ENCODE peak calls at places on chromosome 4, in eight cellular contexts. One of them, this sample, is unnamed.

GRCh38 chr4:187302456-187302855 is 578.8 kb upstream of the FAT1 start:
- DNase-seq in fibroblast of the aortic adventitia: no peak
- DNase-seq in activated CD4-positive, alpha-beta T cell treated with anti-CD3 and anti-CD28 coated beads for 24 hours: no peak
- DNase-seq in RCC 7860: no peak
- DNase-seq in neural crest cell: no peak
- DNase-seq in body of pancreas: no peak
- DNase-seq in iris pigment epithelial cell: peak; percentile 46
- DNase-seq in NCI-H1436: no peak
- DNase-seq in this sample: no peak

GRCh38 chr4:87926554-87927098 is 48.9 kb upstream of the SPP1 start:
- DNase-seq in RCC 7860: no peak
- DNase-seq in NCI-H1436: no peak
- DNase-seq in activated CD4-positive, alpha-beta T cell treated with anti-CD3 and anti-CD28 coated beads for 24 hours: no peak
- DNase-seq in iris pigment epithelial cell: no peak
- DNase-seq in body of pancreas: no peak
- DNase-seq in neural crest cell: no peak
- DNase-seq in fibroblast of the aortic adventitia: no peak
- DNase-seq in this sample: no peak

GRCh38 chr4:26228883-26229282 is 91.9 kb upstream of the RBPJ start:
- DNase-seq in iris pigment epithelial cell: no peak
- DNase-seq in RCC 7860: no peak
- DNase-seq in body of pancreas: no peak
- DNase-seq in neural crest cell: no peak
- DNase-seq in fibroblast of the aortic adventitia: no peak
- DNase-seq in NCI-H1436: no peak
- DNase-seq in activated CD4-positive, alpha-beta T cell treated with anti-CD3 and anti-CD28 coated beads for 24 hours: no peak
- DNase-seq in this sample: no peak

GRCh38 chr4:151395873-151396272 is 13.1 kb upstream of the FHIP1A start:
- DNase-seq in activated CD4-positive, alpha-beta T cell treated with anti-CD3 and anti-CD28 coated beads for 24 hours: no peak
- DNase-seq in iris pigment epithelial cell: no peak
- DNase-seq in RCC 7860: no peak
- DNase-seq in fibroblast of the aortic adventitia: no peak
- DNase-seq in neural crest cell: no peak
- DNase-seq in body of pancreas: no peak
- DNase-seq in NCI-H1436: no peak
- DNase-seq in this sample: no peak

GRCh38 chr4:125187621-125188176 is 127.1 kb upstream of the FAT4 start:
- DNase-seq in body of pancreas: no peak
- DNase-seq in iris pigment epithelial cell: no peak
- DNase-seq in RCC 7860: no peak
- DNase-seq in NCI-H1436: no peak
- DNase-seq in neural crest cell: no peak
- DNase-seq in fibroblast of the aortic adventitia: peak; percentile 34
- DNase-seq in activated CD4-positive, alpha-beta T cell treated with anti-CD3 and anti-CD28 coated beads for 24 hours: no peak
- DNase-seq in this sample: no peak

GRCh38 chr4:40908297-40908696 is 158.5 kb downstream of the NSUN7 start:
- DNase-seq in activated CD4-positive, alpha-beta T cell treated with anti-CD3 and anti-CD28 coated beads for 24 hours: no peak
- DNase-seq in body of pancreas: no peak
- DNase-seq in NCI-H1436: no peak
- DNase-seq in fibroblast of the aortic adventitia: no peak
- DNase-seq in neural crest cell: no peak
- DNase-seq in RCC 7860: no peak
- DNase-seq in iris pigment epithelial cell: no peak
- DNase-seq in this sample: no peak

GRCh38 chr4:16513876-16514275 is 287.6 kb upstream of the TAPT1 start:
- DNase-seq in NCI-H1436: no peak
- DNase-seq in body of pancreas: no peak
- DNase-seq in activated CD4-positive, alpha-beta T cell treated with anti-CD3 and anti-CD28 coated beads for 24 hours: no peak
- DNase-seq in RCC 7860: no peak
- DNase-seq in neural crest cell: no peak
- DNase-seq in iris pigment epithelial cell: peak; percentile 38
- DNase-seq in fibroblast of the aortic adventitia: no peak
- DNase-seq in this sample: no peak

GRCh38 chr4:57191523-57192034 is 81.4 kb upstream of the IGFBP7 start:
- DNase-seq in NCI-H1436: no peak
- DNase-seq in RCC 7860: no peak
- DNase-seq in fibroblast of the aortic adventitia: no peak
- DNase-seq in body of pancreas: peak; percentile 17
- DNase-seq in iris pigment epithelial cell: peak; percentile 18
- DNase-seq in neural crest cell: no peak
- DNase-seq in activated CD4-positive, alpha-beta T cell treated with anti-CD3 and anti-CD28 coated beads for 24 hours: no peak
- DNase-seq in this sample: no peak

GRCh38 chr4:125368161-125368560 is 53.4 kb downstream of the FAT4 start:
- DNase-seq in fibroblast of the aortic adventitia: peak; percentile 65
- DNase-seq in NCI-H1436: no peak
- DNase-seq in neural crest cell: no peak
- DNase-seq in RCC 7860: no peak
- DNase-seq in body of pancreas: no peak
- DNase-seq in activated CD4-positive, alpha-beta T cell treated with anti-CD3 and anti-CD28 coated beads for 24 hours: no peak
- DNase-seq in iris pigment epithelial cell: peak; percentile 63
- DNase-seq in this sample: no peak

GRCh38 chr4:168584321-168584771 is 87.5 kb downstream of the PALLD start:
- DNase-seq in iris pigment epithelial cell: peak; percentile 80
- DNase-seq in body of pancreas: no peak
- DNase-seq in fibroblast of the aortic adventitia: peak; percentile 64
- DNase-seq in RCC 7860: peak; percentile 67
- DNase-seq in activated CD4-positive, alpha-beta T cell treated with anti-CD3 and anti-CD28 coated beads for 24 hours: no peak
- DNase-seq in neural crest cell: no peak
- DNase-seq in NCI-H1436: no peak
- DNase-seq in this sample: no peak

GRCh38 chr4:44071959-44072955 is 376.4 kb downstream of the KCTD8 start:
- DNase-seq in iris pigment epithelial cell: no peak
- DNase-seq in activated CD4-positive, alpha-beta T cell treated with anti-CD3 and anti-CD28 coated beads for 24 hours: no peak
- DNase-seq in NCI-H1436: no peak
- DNase-seq in RCC 7860: no peak
- DNase-seq in body of pancreas: no peak
- DNase-seq in neural crest cell: no peak
- DNase-seq in fibroblast of the aortic adventitia: no peak
- DNase-seq in this sample: no peak

GRCh38 chr4:138981930-138982390 is 33.6 kb upstream of the NOCT start:
- DNase-seq in neural crest cell: no peak
- DNase-seq in activated CD4-positive, alpha-beta T cell treated with anti-CD3 and anti-CD28 coated beads for 24 hours: no peak
- DNase-seq in RCC 7860: no peak
- DNase-seq in body of pancreas: no peak
- DNase-seq in iris pigment epithelial cell: peak; percentile 93
- DNase-seq in fibroblast of the aortic adventitia: peak; percentile 75
- DNase-seq in NCI-H1436: no peak
- DNase-seq in this sample: no peak

GRCh38 chr4:24413311-24413784 is 171.0 kb downstream of the DHX15 start:
- DNase-seq in body of pancreas: no peak
- DNase-seq in neural crest cell: no peak
- DNase-seq in activated CD4-positive, alpha-beta T cell treated with anti-CD3 and anti-CD28 coated beads for 24 hours: no peak
- DNase-seq in NCI-H1436: no peak
- DNase-seq in fibroblast of the aortic adventitia: no peak
- DNase-seq in RCC 7860: no peak
- DNase-seq in iris pigment epithelial cell: no peak
- DNase-seq in this sample: no peak